ENCODE peak calls at places on chromosomes 11 and 22, in seven cellular contexts. V is tibial artery; Z is activated CD8-positive, alpha-beta T cell treated with anti-CD3 and anti-CD28 coated beads for 36 hours; I is fibroblast of lung; H is epithelial cell of esophagus; Y is K562; S is fibroblast of mammary gland. X is an unnamed sample.

GRCh38 chr22:49929553-49929979 is 11.1 kb downstream of the CRELD2 start:
- DNase-seq in V (no peak), Z (peak), I (no peak), H (peak), Y (peak), S (peak), X (peak)

GRCh38 chr11:64235427-64236161 is 1.2 kb downstream of the VEGFB start:
- DNase-seq in V (no peak), Z (no peak), I (no peak), H (no peak), Y (no peak), S (no peak), X (no peak)

GRCh38 chr11:96481806-96482592 is 92.2 kb downstream of the JRKL start:
- DNase-seq in V (no peak), Z (no peak), I (no peak), H (no peak), Y (no peak), S (no peak), X (no peak)

GRCh38 chr11:8729837-8730696 is 47.5 kb downstream of the RPL27A start:
- DNase-seq in V (peak), Z (no peak), I (no peak), H (no peak), Y (peak), S (no peak), X (no peak)

GRCh38 chr11:128824199-128825049 is 42.7 kb downstream of the KCNJ1 start:
- DNase-seq in V (no peak), Z (no peak), I (no peak), H (no peak), Y (no peak), S (no peak), X (no peak)

GRCh38 chr22:48444320-48445112 is 1383.2 kb downstream of the BRD1 start:
- DNase-seq in V (no peak), Z (no peak), I (peak), H (no peak), Y (no peak), S (no peak), X (no peak)

GRCh38 chr11:13486926-13487660 is 8.7 kb downstream of the PTH start:
- DNase-seq in V (no peak), Z (peak), I (no peak), H (peak), Y (peak), S (peak), X (no peak)

GRCh38 chr22:46293591-46294260 is 2.9 kb upstream of the GTSE1 start:
- DNase-seq in V (peak), Z (peak), I (peak), H (no peak), Y (no peak), S (peak), X (no peak)

GRCh38 chr22:31814942-31815341 is 61.1 kb downstream of the DEPDC5 start:
- DNase-seq in V (no peak), Z (no peak), I (no peak), H (no peak), Y (no peak), S (no peak), X (no peak)

GRCh38 chr11:122649133-122649532 is 6.4 kb upstream of the UBASH3B start:
- DNase-seq in V (no peak), Z (no peak), I (peak), H (no peak), Y (no peak), S (peak), X (no peak)

GRCh38 chr11:88739524-88739923 is 326.3 kb downstream of the GRM5 start:
- DNase-seq in V (no peak), Z (no peak), I (no peak), H (no peak), Y (no peak), S (no peak), X (no peak)

GRCh38 chr11:128517457-128518230 is 69.7 kb downstream of the ETS1 start:
- DNase-seq in V (no peak), Z (peak), I (peak), H (no peak), Y (no peak), S (peak), X (no peak)

GRCh38 chr11:19793356-19793755 is 80.7 kb downstream of the NAV2 start:
- DNase-seq in V (no peak), Z (no peak), I (no peak), H (no peak), Y (no peak), S (no peak), X (no peak)

GRCh38 chr11:120539681-120540369 is 28.3 kb downstream of the GRIK4 start:
- DNase-seq in V (no peak), Z (no peak), I (peak), H (peak), Y (no peak), S (peak), X (no peak)

GRCh38 chr22:44729391-44730012 is 22.9 kb upstream of the ARHGAP8 start:
- DNase-seq in V (no peak), Z (peak), I (peak), H (no peak), Y (no peak), S (peak), X (no peak)

GRCh38 chr22:33380789-33381530 is 322.8 kb upstream of the SYN3 start:
- DNase-seq in V (no peak), Z (no peak), I (peak), H (peak), Y (no peak), S (peak), X (no peak)

GRCh38 chr11:117678651-117679407 is 118.2 kb downstream of the DSCAML1 start:
- DNase-seq in V (no peak), Z (no peak), I (no peak), H (no peak), Y (no peak), S (no peak), X (no peak)

GRCh38 chr22:22397292-22397870 is 111.2 kb downstream of the ZNF280B start:
- DNase-seq in V (no peak), Z (no peak), I (peak), H (peak), Y (peak), S (peak), X (no peak)

GRCh38 chr11:702731-703461 is 3.1 kb upstream of the EPS8L2 start:
- DNase-seq in V (peak), Z (no peak), I (no peak), H (no peak), Y (no peak), S (no peak), X (no peak)

GRCh38 chr22:17946691-17947367 is 77.5 kb downstream of the MICAL3 start:
- DNase-seq in V (no peak), Z (no peak), I (no peak), H (peak), Y (no peak), S (no peak), X (no peak)

GRCh38 chr11:92071660-92072059 is 153.0 kb upstream of the FAT3 start:
- DNase-seq in V (no peak), Z (no peak), I (no peak), H (no peak), Y (no peak), S (no peak), X (no peak)

GRCh38 chr22:26393929-26394328 is 35.1 kb upstream of the ASPHD2 start:
- DNase-seq in V (no peak), Z (no peak), I (no peak), H (no peak), Y (peak), S (no peak), X (no peak)

GRCh38 chr11:33197915-33198727 is 36.8 kb upstream of the CSTF3 start:
- DNase-seq in V (no peak), Z (no peak), I (no peak), H (no peak), Y (no peak), S (peak), X (no peak)

GRCh38 chr11:2526808-2527381 is 82.1 kb downstream of the KCNQ1 start:
- DNase-seq in V (peak), Z (peak), I (no peak), H (no peak), Y (peak), S (no peak), X (no peak)

GRCh38 chr11:83612891-83613766 is 327.0 kb upstream of the CCDC90B start:
- DNase-seq in V (no peak), Z (no peak), I (no peak), H (no peak), Y (no peak), S (no peak), X (no peak)

GRCh38 chr11:59810189-59810910 is at the start of gene MRPL16:
- DNase-seq in V (peak), Z (peak), I (peak), H (peak), Y (peak), S (peak), X (peak)
- TF ChIP-seq CTCF in V (no peak), Z (no peak), I (no peak), H (peak), Y (peak), S (no peak), X (no peak)

GRCh38 chr22:24516301-24516737 is 21.2 kb downstream of the UPB1 start:
- DNase-seq in V (no peak), Z (no peak), I (peak), H (peak), Y (no peak), S (peak), X (no peak)
- TF ChIP-seq CTCF in V (no peak), Z (no peak), I (peak), H (no peak), Y (no peak), S (no peak), X (no peak)

DNA sequence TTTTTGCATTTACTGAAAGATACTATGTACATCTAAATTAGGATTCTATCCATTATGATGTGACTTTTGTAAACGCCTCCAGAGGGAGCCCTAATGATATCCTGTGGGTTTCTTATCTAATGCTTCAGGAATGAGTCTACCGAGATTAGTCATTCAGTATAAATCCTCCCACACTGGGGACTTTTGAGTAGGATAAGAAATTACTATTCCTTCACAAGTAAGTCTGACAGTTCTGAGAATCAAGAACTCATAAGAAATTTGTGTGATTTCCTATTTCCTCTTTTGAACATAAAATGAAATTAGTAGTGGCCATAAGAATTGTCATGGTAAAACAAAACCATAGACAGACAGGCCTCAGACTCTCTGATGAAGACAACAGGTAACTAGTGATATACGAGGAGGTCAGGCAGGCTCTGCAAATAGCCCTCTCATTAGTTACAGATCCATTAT is 10.0 kb upstream of the OR5M1 start:
- DNase-seq in V (no peak), Z (peak), I (peak), H (peak), Y (peak), S (peak), X (no peak)
- TF ChIP-seq CTCF in V (peak), Z (no peak), I (no peak), H (peak), Y (no peak), S (peak), X (peak)

DNA sequence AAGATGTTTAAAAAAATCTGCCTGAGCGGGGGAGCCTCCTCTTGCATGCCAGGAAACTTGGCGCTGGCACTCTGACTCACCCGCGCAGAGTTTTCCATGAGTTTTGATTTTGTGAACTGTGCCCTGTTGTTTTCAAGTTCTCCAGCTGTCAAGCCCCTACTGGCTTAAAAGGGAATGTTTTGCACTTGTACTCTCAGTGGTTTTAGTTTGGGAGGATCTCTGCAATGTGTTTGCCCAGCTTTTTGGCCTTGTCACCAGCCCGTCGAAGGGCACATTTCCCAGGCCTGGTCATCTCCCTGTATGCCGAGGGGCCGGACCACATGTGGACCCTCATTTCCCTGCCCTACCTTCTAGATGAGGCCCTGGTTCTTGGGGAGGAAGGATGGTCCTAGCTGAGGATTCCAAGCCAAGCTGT is 12.2 kb downstream of the MRGPRF start:
- DNase-seq in V (peak), Z (no peak), I (peak), H (peak), Y (no peak), S (peak), X (no peak)
- TF ChIP-seq CTCF in V (peak), Z (no peak), I (peak), H (peak), Y (peak), S (peak), X (no peak)

DNA sequence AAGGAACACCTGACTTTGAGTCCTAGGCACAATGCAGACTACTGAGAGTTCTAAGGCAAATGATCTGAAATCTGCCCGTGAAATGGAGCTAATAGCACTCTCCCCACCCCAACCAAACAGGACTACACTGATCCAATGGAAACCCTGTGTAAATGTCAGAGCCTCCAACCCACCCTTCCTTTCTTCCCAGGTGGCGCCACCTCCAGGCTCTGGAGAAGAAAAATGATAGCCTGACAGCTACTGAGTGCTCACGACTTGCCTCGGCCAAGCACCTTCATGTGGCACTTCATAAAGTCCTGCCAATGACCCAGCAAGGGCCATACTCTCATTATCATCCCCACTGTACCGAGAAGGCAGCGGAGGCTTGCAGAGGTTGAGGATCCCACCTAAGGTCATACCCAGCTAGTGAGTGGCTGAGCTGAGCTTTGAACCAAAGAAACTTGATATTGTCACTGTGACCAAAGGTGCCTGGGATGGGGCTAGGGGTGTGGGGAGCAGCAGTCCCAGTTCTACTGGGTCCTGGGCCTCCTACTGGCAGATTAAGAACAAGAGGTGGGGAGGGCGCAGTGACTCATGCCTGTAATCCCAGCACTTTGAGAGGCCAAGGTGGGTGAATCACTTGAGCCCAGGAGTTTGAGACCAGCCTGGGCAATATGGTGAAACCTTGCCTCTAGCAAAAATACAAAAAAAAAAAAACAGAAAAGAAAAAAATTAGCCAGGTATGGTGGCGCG is 20.5 kb downstream of the TST start:
- DNase-seq in V (no peak), Z (peak), I (no peak), H (peak), Y (no peak), S (peak), X (no peak)
- TF ChIP-seq CTCF in V (no peak), Z (no peak), I (peak), H (no peak), Y (peak), S (peak), X (peak)